ENCODE peak calls at places on chromosomes 7 and 10, in eight cellular contexts. Z is hippocampal formation, A is anterior cingulate cortex, H is osteocyte, G is NCI-H2081, J is NCI-H774, C is nucleus accumbens, D is A172. O is an unnamed sample.

GRCh38 chr7:136953386-136953785 is 84.9 kb downstream of the CHRM2 start:
- DNase-seq in Z (no peak), A (no peak), H (no peak), G (no peak), J (no peak), C (no peak), D (peak), O (no peak)

GRCh38 chr7:94338921-94339371 is 55.7 kb upstream of the COL1A2 start:
- DNase-seq in Z (no peak), A (no peak), H (no peak), G (no peak), J (no peak), C (no peak), D (peak), O (no peak)

GRCh38 chr10:47225928-47226645 is 73.9 kb upstream of the GDF10 start:
- DNase-seq in Z (no peak), A (no peak), H (no peak), G (no peak), J (no peak), C (no peak), D (no peak), O (no peak)

GRCh38 chr7:49986191-49986590 is 106.9 kb downstream of the ZPBP start:
- DNase-seq in Z (no peak), A (no peak), H (no peak), G (no peak), J (no peak), C (no peak), D (no peak), O (no peak)

GRCh38 chr10:7362451-7362850 is 48.4 kb downstream of the SFMBT2 start:
- DNase-seq in Z (no peak), A (no peak), H (no peak), G (no peak), J (no peak), C (no peak), D (peak), O (no peak)

GRCh38 chr10:34580643-34581042 is 234.5 kb downstream of the PARD3 start:
- DNase-seq in Z (no peak), A (no peak), H (no peak), G (no peak), J (no peak), C (no peak), D (peak), O (no peak)

GRCh38 chr7:881441-882234 is 5.3 kb downstream of the GET4 start:
- DNase-seq in Z (no peak), A (no peak), H (no peak), G (peak), J (peak), C (no peak), D (no peak), O (no peak)

GRCh38 chr10:33211123-33211878 is 123.2 kb downstream of the NRP1 start:
- DNase-seq in Z (no peak), A (no peak), H (no peak), G (no peak), J (no peak), C (no peak), D (no peak), O (no peak)

GRCh38 chr7:102061354-102061945 is 225.2 kb upstream of the SH2B2 start:
- DNase-seq in Z (no peak), A (no peak), H (no peak), G (no peak), J (no peak), C (no peak), D (no peak), O (no peak)

GRCh38 chr7:41698726-41699125 is 4.2 kb downstream of the INHBA start:
- DNase-seq in Z (no peak), A (no peak), H (no peak), G (no peak), J (no peak), C (no peak), D (no peak), O (no peak)

GRCh38 chr10:130871406-130871805 is 440.1 kb downstream of the TCERG1L start:
- DNase-seq in Z (no peak), A (no peak), H (peak), G (no peak), J (no peak), C (no peak), D (no peak), O (no peak)

GRCh38 chr10:69756279-69756678 is 45.4 kb upstream of the COL13A1 start:
- DNase-seq in Z (no peak), A (no peak), H (no peak), G (no peak), J (no peak), C (no peak), D (no peak), O (no peak)

GRCh38 chr10:34200355-34200901 is 614.7 kb downstream of the PARD3 start:
- DNase-seq in Z (no peak), A (no peak), H (no peak), G (no peak), J (no peak), C (no peak), D (no peak), O (no peak)

GRCh38 chr10:32680803-32681557 is 235.0 kb downstream of the CCDC7 start:
- DNase-seq in Z (no peak), A (no peak), H (no peak), G (no peak), J (no peak), C (no peak), D (peak), O (no peak)

GRCh38 chr7:76409537-76409936 is at the start of gene SSC4D:
- DNase-seq in Z (no peak), A (no peak), H (no peak), G (no peak), J (no peak), C (no peak), D (no peak), O (peak)

GRCh38 chr10:32692174-32692573 is 246.2 kb downstream of the CCDC7 start:
- DNase-seq in Z (peak), A (no peak), H (no peak), G (no peak), J (no peak), C (peak), D (peak), O (no peak)

GRCh38 chr7:73905360-73905759 is 44.4 kb downstream of the TMEM270 start:
- DNase-seq in Z (no peak), A (no peak), H (no peak), G (no peak), J (no peak), C (no peak), D (no peak), O (no peak)

GRCh38 chr7:27615420-27616185 is 47.1 kb downstream of the HIBADH start:
- DNase-seq in Z (no peak), A (no peak), H (no peak), G (no peak), J (no peak), C (no peak), D (no peak), O (no peak)

GRCh38 chr7:55365103-55365679 is at the start of gene LANCL2:
- DNase-seq in Z (peak), A (peak), H (no peak), G (peak), J (peak), C (peak), D (peak), O (no peak)

GRCh38 chr7:47095906-47096305 is 486.0 kb downstream of the TNS3 start:
- DNase-seq in Z (no peak), A (no peak), H (no peak), G (no peak), J (no peak), C (no peak), D (no peak), O (no peak)

GRCh38 chr10:91709394-91709798 is 76.5 kb upstream of the PPP1R3C start:
- DNase-seq in Z (no peak), A (no peak), H (no peak), G (peak), J (peak), C (no peak), D (no peak), O (no peak)

GRCh38 chr7:66883716-66884115 is 37.3 kb upstream of the TMEM248 start:
- DNase-seq in Z (no peak), A (no peak), H (no peak), G (no peak), J (no peak), C (no peak), D (peak), O (no peak)

GRCh38 chr10:70779088-70779487 is 6.1 kb downstream of the TBATA start:
- DNase-seq in Z (no peak), A (no peak), H (no peak), G (no peak), J (no peak), C (no peak), D (no peak), O (no peak)

GRCh38 chr10:86068532-86069337 is 297.9 kb downstream of the GRID1 start:
- DNase-seq in Z (no peak), A (no peak), H (peak), G (no peak), J (no peak), C (no peak), D (no peak), O (no peak)

GRCh38 chr10:71372882-71373495 is 23.7 kb upstream of the CDH23 start:
- DNase-seq in Z (no peak), A (no peak), H (no peak), G (no peak), J (no peak), C (peak), D (no peak), O (no peak)

GRCh38 chr7:151724250-151724915 is 152.5 kb downstream of the PRKAG2 start:
- DNase-seq in Z (no peak), A (no peak), H (no peak), G (no peak), J (no peak), C (no peak), D (no peak), O (no peak)